ENCODE peak calls at places on chromosomes 1 and 21, in nine cellular contexts. One of them, this sample, is unnamed. For H3K4me1, the result is how much of the 10 kb centered on the place peaks cover.

GRCh38 chr21:44012474-44013379 is 618 bp downstream of the TRAPPC10 start:
- DNase-seq in PC-3: peak
- DNase-seq in prostate gland: peak
- DNase-seq in H1: no peak
- DNase-seq in GM23338: peak
- DNase-seq in right atrium auricular region: no peak
- DNase-seq in breast epithelium: peak
- DNase-seq in heart left ventricle: peak
- DNase-seq in pancreas: peak
- DNase-seq in this sample: peak

GRCh38 chr1:29474274-29474824 is 238.0 kb downstream of the PTPRU start:
- DNase-seq in PC-3: no peak
- DNase-seq in prostate gland: no peak
- DNase-seq in H1: no peak
- DNase-seq in GM23338: no peak
- DNase-seq in right atrium auricular region: no peak
- DNase-seq in breast epithelium: no peak
- DNase-seq in heart left ventricle: no peak
- DNase-seq in pancreas: no peak
- DNase-seq in this sample: peak

GRCh38 chr1:149845416-149845815 is 54.0 kb upstream of the BOLA1 start:
- DNase-seq in PC-3: no peak
- DNase-seq in prostate gland: no peak
- DNase-seq in H1: peak
- DNase-seq in GM23338: peak
- DNase-seq in right atrium auricular region: no peak
- DNase-seq in breast epithelium: no peak
- DNase-seq in heart left ventricle: no peak
- DNase-seq in pancreas: no peak
- DNase-seq in this sample: no peak

GRCh38 chr1:109516872-109517271 is 7.3 kb upstream of the AMIGO1 start:
- DNase-seq in PC-3: no peak
- DNase-seq in prostate gland: no peak
- DNase-seq in H1: no peak
- DNase-seq in GM23338: no peak
- DNase-seq in right atrium auricular region: no peak
- DNase-seq in breast epithelium: no peak
- DNase-seq in heart left ventricle: no peak
- DNase-seq in pancreas: no peak
- DNase-seq in this sample: no peak

GRCh38 chr1:114510235-114511047 is 562 bp downstream of the TRIM33 start:
- DNase-seq in PC-3: no peak
- DNase-seq in prostate gland: peak
- DNase-seq in H1: no peak
- DNase-seq in GM23338: peak
- DNase-seq in right atrium auricular region: no peak
- DNase-seq in breast epithelium: peak
- DNase-seq in heart left ventricle: peak
- DNase-seq in pancreas: peak
- DNase-seq in this sample: peak

GRCh38 chr1:170164103-170164763 is 18.5 kb downstream of the NTMT2 start:
- DNase-seq in PC-3: no peak
- DNase-seq in prostate gland: no peak
- DNase-seq in H1: no peak
- DNase-seq in GM23338: no peak
- DNase-seq in right atrium auricular region: no peak
- DNase-seq in breast epithelium: no peak
- DNase-seq in heart left ventricle: no peak
- DNase-seq in pancreas: no peak
- DNase-seq in this sample: no peak

GRCh38 chr21:17461014-17461413 is 51.8 kb upstream of the CXADR start:
- DNase-seq in PC-3: peak
- DNase-seq in prostate gland: peak
- DNase-seq in H1: no peak
- DNase-seq in GM23338: no peak
- DNase-seq in right atrium auricular region: no peak
- DNase-seq in breast epithelium: no peak
- DNase-seq in heart left ventricle: peak
- DNase-seq in pancreas: no peak
- DNase-seq in this sample: no peak

GRCh38 chr1:55262822-55263221 is 47.7 kb upstream of the USP24 start:
- DNase-seq in PC-3: peak
- DNase-seq in prostate gland: no peak
- DNase-seq in H1: no peak
- DNase-seq in GM23338: no peak
- DNase-seq in right atrium auricular region: no peak
- DNase-seq in breast epithelium: no peak
- DNase-seq in heart left ventricle: no peak
- DNase-seq in pancreas: no peak
- DNase-seq in this sample: no peak

GRCh38 chr1:112316254-112316653 is 79.8 kb upstream of the CTTNBP2NL start:
- DNase-seq in PC-3: no peak
- DNase-seq in prostate gland: no peak
- DNase-seq in H1: no peak
- DNase-seq in GM23338: no peak
- DNase-seq in right atrium auricular region: no peak
- DNase-seq in breast epithelium: no peak
- DNase-seq in heart left ventricle: no peak
- DNase-seq in pancreas: no peak
- DNase-seq in this sample: no peak

GRCh38 chr1:66223681-66224080 is 310.3 kb upstream of the SGIP1 start:
- DNase-seq in PC-3: peak
- DNase-seq in prostate gland: no peak
- DNase-seq in H1: no peak
- DNase-seq in GM23338: no peak
- DNase-seq in right atrium auricular region: no peak
- DNase-seq in breast epithelium: no peak
- DNase-seq in heart left ventricle: no peak
- DNase-seq in pancreas: no peak
- DNase-seq in this sample: no peak

GRCh38 chr1:157966034-157966671 is 27.3 kb upstream of the KIRREL1 start:
- DNase-seq in PC-3: no peak
- DNase-seq in prostate gland: no peak
- DNase-seq in H1: no peak
- DNase-seq in GM23338: peak
- DNase-seq in right atrium auricular region: no peak
- DNase-seq in breast epithelium: no peak
- DNase-seq in heart left ventricle: no peak
- DNase-seq in pancreas: no peak
- DNase-seq in this sample: peak

GRCh38 chr1:23403735-23404486 is 20.6 kb downstream of the TCEA3 start:
- DNase-seq in PC-3: peak
- DNase-seq in prostate gland: peak
- DNase-seq in H1: peak
- DNase-seq in GM23338: peak
- DNase-seq in right atrium auricular region: peak
- DNase-seq in breast epithelium: peak
- DNase-seq in heart left ventricle: peak
- DNase-seq in pancreas: peak
- DNase-seq in this sample: peak

GRCh38 chr21:38297193-38297592 is 40.4 kb downstream of the KCNJ15 start:
- DNase-seq in PC-3: no peak
- DNase-seq in prostate gland: peak
- DNase-seq in H1: no peak
- DNase-seq in GM23338: no peak
- DNase-seq in right atrium auricular region: no peak
- DNase-seq in breast epithelium: peak
- DNase-seq in heart left ventricle: no peak
- DNase-seq in pancreas: no peak
- DNase-seq in this sample: no peak

GRCh38 chr1:48127735-48128685 is 94.5 kb upstream of the SLC5A9 start:
- DNase-seq in PC-3: no peak
- DNase-seq in prostate gland: no peak
- DNase-seq in H1: no peak
- DNase-seq in GM23338: no peak
- DNase-seq in right atrium auricular region: no peak
- DNase-seq in breast epithelium: no peak
- DNase-seq in heart left ventricle: no peak
- DNase-seq in pancreas: no peak
- DNase-seq in this sample: no peak

GRCh38 chr21:31218830-31219608 is 125.0 kb downstream of the TIAM1 start:
- DNase-seq in PC-3: peak
- DNase-seq in prostate gland: peak
- DNase-seq in H1: no peak
- DNase-seq in GM23338: no peak
- DNase-seq in right atrium auricular region: peak
- DNase-seq in breast epithelium: peak
- DNase-seq in heart left ventricle: no peak
- DNase-seq in pancreas: no peak
- DNase-seq in this sample: no peak

GRCh38 chr1:70487910-70488665 is 77.0 kb downstream of the CTH start:
- DNase-seq in PC-3: peak
- DNase-seq in prostate gland: peak
- DNase-seq in H1: peak
- DNase-seq in GM23338: peak
- DNase-seq in right atrium auricular region: no peak
- DNase-seq in breast epithelium: no peak
- DNase-seq in heart left ventricle: no peak
- DNase-seq in pancreas: no peak
- DNase-seq in this sample: peak

GRCh38 chr1:28601696-28602095 is 9.6 kb downstream of the RAB42 start:
- DNase-seq in PC-3: peak
- DNase-seq in prostate gland: no peak
- DNase-seq in H1: no peak
- DNase-seq in GM23338: no peak
- DNase-seq in right atrium auricular region: no peak
- DNase-seq in breast epithelium: no peak
- DNase-seq in heart left ventricle: no peak
- DNase-seq in pancreas: no peak
- DNase-seq in this sample: no peak

GRCh38 chr1:185409345-185409744 is 92.3 kb upstream of the IVNS1ABP start:
- DNase-seq in PC-3: no peak
- DNase-seq in prostate gland: no peak
- DNase-seq in H1: no peak
- DNase-seq in GM23338: no peak
- DNase-seq in right atrium auricular region: no peak
- DNase-seq in breast epithelium: no peak
- DNase-seq in heart left ventricle: no peak
- DNase-seq in pancreas: no peak
- DNase-seq in this sample: peak

GRCh38 chr1:185404864-185405568 is 88.0 kb upstream of the IVNS1ABP start:
- DNase-seq in PC-3: no peak
- DNase-seq in prostate gland: no peak
- DNase-seq in H1: no peak
- DNase-seq in GM23338: no peak
- DNase-seq in right atrium auricular region: no peak
- DNase-seq in breast epithelium: no peak
- DNase-seq in heart left ventricle: no peak
- DNase-seq in pancreas: no peak
- DNase-seq in this sample: no peak

GRCh38 chr1:185406006-185406974 is 89.2 kb upstream of the IVNS1ABP start:
- DNase-seq in PC-3: no peak
- DNase-seq in prostate gland: no peak
- DNase-seq in H1: no peak
- DNase-seq in GM23338: no peak
- DNase-seq in right atrium auricular region: no peak
- DNase-seq in breast epithelium: no peak
- DNase-seq in heart left ventricle: no peak
- DNase-seq in pancreas: no peak
- DNase-seq in this sample: no peak

GRCh38 chr1:185409763-185410528 is 92.9 kb upstream of the IVNS1ABP start:
- DNase-seq in PC-3: no peak
- DNase-seq in prostate gland: no peak
- DNase-seq in H1: no peak
- DNase-seq in GM23338: no peak
- DNase-seq in right atrium auricular region: no peak
- DNase-seq in breast epithelium: no peak
- DNase-seq in heart left ventricle: no peak
- DNase-seq in pancreas: no peak
- DNase-seq in this sample: no peak

DNA sequence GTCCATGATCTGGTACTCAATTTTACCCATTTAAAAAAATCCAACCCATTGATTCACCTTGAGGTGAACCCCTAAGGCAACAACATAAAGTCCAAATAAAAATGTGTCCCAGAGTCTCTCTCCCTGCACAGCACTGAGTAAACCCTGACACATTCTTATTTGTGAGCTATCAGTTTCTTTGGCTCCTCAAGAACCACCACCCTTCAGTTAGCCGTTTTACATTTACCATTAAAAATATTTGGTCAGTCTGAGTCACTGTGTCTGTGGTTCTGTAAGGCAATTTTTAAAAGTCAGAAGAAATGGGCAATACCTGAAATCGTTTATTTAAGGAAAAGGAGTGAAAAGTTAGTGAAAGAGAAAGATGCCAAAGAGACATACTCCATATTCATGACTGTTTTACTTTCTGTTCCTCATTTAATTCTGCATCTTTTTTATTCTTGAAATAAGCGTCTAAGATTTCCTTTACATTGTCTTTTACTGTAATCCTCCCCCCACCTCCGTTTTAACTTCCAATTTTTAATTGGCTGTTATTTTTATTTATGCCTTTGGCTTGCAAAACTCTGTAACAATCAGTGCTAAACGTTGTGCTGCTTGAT is 91.7 kb upstream of the IVNS1ABP start:
- DNase-seq in PC-3: peak
- DNase-seq in prostate gland: no peak
- DNase-seq in H1: no peak
- DNase-seq in GM23338: no peak
- DNase-seq in right atrium auricular region: no peak
- DNase-seq in breast epithelium: no peak
- DNase-seq in heart left ventricle: no peak
- DNase-seq in pancreas: no peak
- DNase-seq in this sample: no peak
- H3K4me1 ChIP-seq in PC-3: under half
- H3K4me1 ChIP-seq in prostate gland: under half
- H3K4me1 ChIP-seq in H1: under half
- H3K4me1 ChIP-seq in GM23338: under half
- H3K4me1 ChIP-seq in right atrium auricular region: under half
- H3K4me1 ChIP-seq in breast epithelium: under half
- H3K4me1 ChIP-seq in heart left ventricle: under half
- H3K4me1 ChIP-seq in pancreas: under half
- H3K4me1 ChIP-seq in this sample: under half

GRCh38 chr1:11617314-11617713 is 36.9 kb downstream of the FBXO2 start:
- DNase-seq in PC-3: peak
- DNase-seq in prostate gland: peak
- DNase-seq in H1: no peak
- DNase-seq in GM23338: no peak
- DNase-seq in right atrium auricular region: no peak
- DNase-seq in breast epithelium: no peak
- DNase-seq in heart left ventricle: no peak
- DNase-seq in pancreas: no peak
- DNase-seq in this sample: no peak
- TF ChIP-seq CTCF in PC-3: peak
- TF ChIP-seq CTCF in prostate gland: peak
- TF ChIP-seq CTCF in H1: no peak
- TF ChIP-seq CTCF in GM23338: no peak
- TF ChIP-seq CTCF in right atrium auricular region: no peak
- TF ChIP-seq CTCF in breast epithelium: no peak
- TF ChIP-seq CTCF in heart left ventricle: no peak
- TF ChIP-seq CTCF in pancreas: no peak
- TF ChIP-seq CTCF in this sample: no peak

GRCh38 chr1:56570924-56571372 is 8.4 kb downstream of the PLPP3 start:
- DNase-seq in PC-3: peak
- DNase-seq in prostate gland: peak
- DNase-seq in H1: no peak
- DNase-seq in GM23338: no peak
- DNase-seq in right atrium auricular region: no peak
- DNase-seq in breast epithelium: no peak
- DNase-seq in heart left ventricle: no peak
- DNase-seq in pancreas: no peak
- DNase-seq in this sample: no peak
- H3K4me1 ChIP-seq in PC-3: half or more
- H3K4me1 ChIP-seq in prostate gland: under half
- H3K4me1 ChIP-seq in H1: under half
- H3K4me1 ChIP-seq in GM23338: half or more
- H3K4me1 ChIP-seq in right atrium auricular region: under half
- H3K4me1 ChIP-seq in breast epithelium: under half
- H3K4me1 ChIP-seq in heart left ventricle: half or more
- H3K4me1 ChIP-seq in pancreas: half or more
- H3K4me1 ChIP-seq in this sample: half or more

GRCh38 chr1:31669786-31670582 is 25.3 kb upstream of the PEF1 start:
- DNase-seq in PC-3: peak
- DNase-seq in prostate gland: peak
- DNase-seq in H1: no peak
- DNase-seq in GM23338: peak
- DNase-seq in right atrium auricular region: peak
- DNase-seq in breast epithelium: peak
- DNase-seq in heart left ventricle: peak
- DNase-seq in pancreas: peak
- DNase-seq in this sample: no peak
- TF ChIP-seq CTCF in PC-3: peak
- TF ChIP-seq CTCF in prostate gland: no peak
- TF ChIP-seq CTCF in H1: no peak
- TF ChIP-seq CTCF in GM23338: peak
- TF ChIP-seq CTCF in right atrium auricular region: peak
- TF ChIP-seq CTCF in breast epithelium: peak
- TF ChIP-seq CTCF in heart left ventricle: no peak
- TF ChIP-seq CTCF in pancreas: no peak
- TF ChIP-seq CTCF in this sample: no peak

This sample was measured in Caco-2.